ENCODE peak calls at places on chromosomes 5 and 9, in five cellular contexts. T is HCT116, V is K562, Q is HepG2, D is GM12878. R is an unnamed sample.

GRCh38 chr9:99112750-99113417 is 8.0 kb downstream of the TGFBR1 start:
- DNase-seq in T (no peak), V (no peak), Q (no peak), D (no peak), R (no peak)

GRCh38 chr5:141992349-141992963 is 20.4 kb downstream of the GNPDA1 start:
- DNase-seq in T (no peak), V (peak; percentile 58), Q (peak; percentile 55), D (no peak), R (peak; percentile 79)

GRCh38 chr5:32679218-32679617 is 31.9 kb upstream of the NPR3 start:
- DNase-seq in T (no peak), V (no peak), Q (no peak), D (no peak), R (no peak)

GRCh38 chr5:151779531-151780125 is 7.9 kb downstream of the G3BP1 start:
- DNase-seq in T (no peak), V (no peak), Q (no peak), D (no peak), R (no peak)

GRCh38 chr5:89756955-89757354 is 652.6 kb downstream of the CETN3 start:
- DNase-seq in T (no peak), V (no peak), Q (no peak), D (no peak), R (no peak)

GRCh38 chr5:6578676-6579343 is 54.0 kb downstream of the NSUN2 start:
- DNase-seq in T (no peak), V (no peak), Q (no peak), D (no peak), R (no peak)

GRCh38 chr5:169751490-169751889 is 114.4 kb downstream of the DOCK2 start:
- DNase-seq in T (no peak), V (no peak), Q (no peak), D (no peak), R (no peak)

GRCh38 chr5:69206528-69207190 is 17.3 kb downstream of the CENPH start:
- DNase-seq in T (peak; percentile 50), V (no peak), Q (peak; percentile 57), D (no peak), R (no peak)

GRCh38 chr5:168971100-168971499 is 329.8 kb downstream of the SLIT3 start:
- DNase-seq in T (no peak), V (no peak), Q (no peak), D (no peak), R (no peak)

GRCh38 chr5:149959406-149960236 is 937 bp upstream of the SLC26A2 start:
- DNase-seq in T (peak; percentile 87), V (peak; percentile 55), Q (no peak), D (peak; percentile 43), R (peak; percentile 67)

GRCh38 chr5:6401410-6401809 is 23.1 kb upstream of the MED10 start:
- DNase-seq in T (no peak), V (no peak), Q (no peak), D (no peak), R (no peak)

GRCh38 chr9:25255216-25255615 is 423.0 kb downstream of the TUSC1 start:
- DNase-seq in T (no peak), V (no peak), Q (no peak), D (no peak), R (no peak)

GRCh38 chr5:115954144-115954543 is 8.1 kb upstream of the LVRN start:
- DNase-seq in T (no peak), V (no peak), Q (no peak), D (no peak), R (no peak)

GRCh38 chr5:206927-207536 is 10.9 kb downstream of the CCDC127 start:
- DNase-seq in T (no peak), V (peak; percentile 46), Q (no peak), D (no peak), R (no peak)

GRCh38 chr9:131477367-131477766 is 25.4 kb upstream of the POMT1 start:
- DNase-seq in T (no peak), V (no peak), Q (no peak), D (no peak), R (no peak)

GRCh38 chr9:97900738-97901565 is 21.3 kb downstream of the TRMO start:
- DNase-seq in T (peak; percentile 27), V (peak; percentile 61), Q (peak; percentile 28), D (no peak), R (peak; percentile 48)

GRCh38 chr9:133122167-133122550 is 1.1 kb upstream of the RALGDS start:
- DNase-seq in T (no peak), V (no peak), Q (no peak), D (no peak), R (no peak)

GRCh38 chr5:172659909-172660628 is 19.0 kb downstream of the NEURL1B start:
- DNase-seq in T (no peak), V (no peak), Q (peak; percentile 95), D (no peak), R (no peak)

GRCh38 chr5:164191240-164191639 is 685.8 kb downstream of the MAT2B start:
- DNase-seq in T (no peak), V (no peak), Q (peak; percentile 14), D (no peak), R (no peak)

GRCh38 chr5:91110709-91111108 is 272.4 kb downstream of the ARRDC3 start:
- DNase-seq in T (no peak), V (no peak), Q (no peak), D (no peak), R (no peak)

GRCh38 chr9:27362447-27363210 is 65.7 kb upstream of the EQTN start:
- DNase-seq in T (no peak), V (no peak), Q (no peak), D (no peak), R (no peak)

GRCh38 chr5:59665086-59665831 is 228.3 kb downstream of the PDE4D start:
- DNase-seq in T (no peak), V (no peak), Q (no peak), D (no peak), R (no peak)

GRCh38 chr5:131082034-131082550 is 83.0 kb downstream of the HINT1 start:
- DNase-seq in T (no peak), V (no peak), Q (no peak), D (no peak), R (no peak)

GRCh38 chr5:72556351-72557146 is 49.3 kb upstream of the ZNF366 start:
- DNase-seq in T (no peak), V (no peak), Q (peak; percentile 43), D (peak; percentile 5), R (no peak)

GRCh38 chr5:176628406-176629228 is 1.7 kb downstream of the SNCB start:
- DNase-seq in T (no peak), V (no peak), Q (no peak), D (no peak), R (no peak)

GRCh38 chr9:91790912-91791311 is 159.1 kb downstream of the ROR2 start:
- DNase-seq in T (peak; percentile 13), V (no peak), Q (no peak), D (no peak), R (no peak)

GRCh38 chr9:120715331-120715924 is 1.2 kb upstream of the MEGF9 start:
- DNase-seq in T (no peak), V (no peak), Q (no peak), D (no peak), R (no peak)
- TF ChIP-seq JUND in T (no peak), V (no peak), Q (no peak), D (no peak), R (no peak)

GRCh38 chr9:5630038-5630507 is 1.2 kb downstream of the RIC1 start:
- DNase-seq in T (no peak), V (no peak), Q (peak; percentile 16), D (no peak), R (no peak)

GRCh38 chr9:5633243-5633642 is 4.3 kb downstream of the RIC1 start:
- DNase-seq in T (no peak), V (no peak), Q (no peak), D (no peak), R (no peak)

GRCh38 chr9:5629312-5630037 is 568 bp downstream of the RIC1 start:
- DNase-seq in T (no peak), V (no peak), Q (no peak), D (no peak), R (no peak)

GRCh38 chr9:5632540-5632939 is 3.6 kb downstream of the RIC1 start:
- DNase-seq in T (no peak), V (no peak), Q (no peak), D (no peak), R (no peak)

DNA sequence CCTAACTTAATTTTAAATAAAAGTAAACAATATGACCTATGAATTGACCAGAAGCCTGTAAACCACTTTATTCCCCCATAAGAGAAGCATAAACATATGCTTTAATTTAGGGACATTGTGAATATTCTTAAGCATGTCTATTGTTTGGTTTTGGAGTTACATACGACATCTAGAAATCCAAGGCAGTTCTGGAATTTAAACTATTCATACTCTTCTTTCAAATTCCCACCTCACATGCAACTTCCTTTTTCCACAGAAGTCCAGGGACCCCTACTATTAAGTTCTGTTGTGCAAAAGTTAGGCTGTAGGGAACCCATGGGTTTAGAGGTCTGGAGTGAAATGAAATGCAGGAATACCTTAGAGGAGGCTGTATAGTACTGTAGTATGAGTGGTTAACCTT is 2.1 kb downstream of the RIC1 start:
- DNase-seq in T (no peak), V (no peak), Q (peak; percentile 23), D (no peak), R (no peak)
- TF ChIP-seq JUND in T (no peak), V (no peak), Q (no peak), D (no peak), R (no peak)

DNA sequence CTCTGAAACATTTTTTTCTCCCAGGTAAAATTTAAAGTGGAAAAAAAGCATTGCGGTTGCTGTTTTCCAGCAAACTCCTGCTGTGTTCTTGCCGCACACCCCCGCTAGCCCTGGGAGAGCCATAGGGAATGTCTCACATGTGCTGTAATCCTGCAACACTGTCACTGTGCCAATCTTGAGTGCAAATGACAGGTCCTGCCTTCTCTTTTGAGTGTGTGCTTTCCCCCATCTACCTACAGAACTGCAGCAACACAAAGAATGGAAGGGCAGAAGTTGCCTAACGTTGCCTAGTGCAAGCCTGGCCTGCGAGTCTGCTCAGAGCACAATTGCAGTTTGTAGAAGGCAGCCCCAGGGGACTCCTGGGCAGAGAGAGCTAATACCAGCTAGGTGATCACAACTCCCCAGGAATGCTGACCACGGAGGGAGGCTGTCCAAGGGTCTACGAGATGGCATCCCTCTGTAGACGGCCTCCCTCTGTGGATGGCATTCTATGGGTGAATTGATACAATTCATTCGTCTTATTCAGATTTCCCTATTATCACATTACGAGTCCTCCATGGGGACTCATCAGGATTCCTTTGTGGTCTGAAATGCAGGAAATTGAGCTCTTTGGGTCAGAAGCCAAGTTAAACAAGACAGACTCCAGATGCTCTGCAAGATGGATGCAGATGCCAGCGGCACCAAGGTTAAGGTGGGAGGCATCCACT is 172.6 kb upstream of the S1PR3 start:
- DNase-seq in T (no peak), V (no peak), Q (no peak), D (no peak), R (no peak)
- TF ChIP-seq JUND in T (no peak), V (no peak), Q (no peak), D (no peak), R (no peak)

DNA sequence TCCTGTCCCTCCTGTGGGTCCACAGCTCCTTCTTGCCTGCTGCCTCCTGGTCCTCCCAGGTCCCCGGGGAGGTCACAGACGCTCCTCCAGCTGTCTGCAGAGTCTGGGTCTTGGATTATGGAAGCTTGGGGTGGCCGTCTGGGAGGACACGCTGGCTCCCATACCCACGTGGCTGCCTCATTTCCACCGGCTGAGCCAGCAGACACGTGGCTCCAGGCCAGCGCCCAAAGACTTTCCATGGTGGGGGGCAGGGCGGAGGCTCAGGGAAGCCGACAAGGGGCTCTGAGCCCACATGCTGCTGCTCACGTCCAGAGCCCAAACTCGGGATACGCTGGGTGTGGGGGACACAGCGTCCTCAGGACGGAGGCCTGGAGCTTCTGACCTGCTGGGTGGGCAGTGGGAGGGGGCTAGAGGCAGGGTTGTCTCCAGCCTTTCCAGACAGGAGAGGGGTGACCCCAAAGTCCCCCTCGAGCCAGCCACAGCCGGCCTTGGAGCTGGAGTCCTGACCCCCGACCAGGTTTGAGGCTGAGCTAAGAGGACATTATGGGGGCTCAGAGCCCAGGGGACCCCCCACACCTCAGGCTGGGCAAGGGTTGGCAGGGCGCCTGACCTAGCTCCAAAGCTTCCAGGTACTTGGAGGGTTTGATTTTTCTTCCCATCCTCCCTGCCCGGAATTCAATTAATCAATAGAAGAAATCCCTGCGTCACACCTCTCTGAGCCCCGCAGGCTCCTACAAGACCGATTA is 24.2 kb upstream of the RNU6ATAC start:
- DNase-seq in T (no peak), V (no peak), Q (no peak), D (no peak), R (no peak)
- TF ChIP-seq JUND in T (no peak), V (no peak), Q (no peak), D (no peak), R (no peak)

R was measured in T47D.